ENCODE peak calls at places on chromosomes 3 and 15, in seven cellular contexts. S is PC-3; I is CD8-positive, alpha-beta T cell; F is right cardiac atrium; T is neuronal stem cell; N is uterus; G is ovary. C is an unnamed sample.

GRCh38 chr3:9497821-9498565 is 55.6 kb downstream of the LHFPL4 start:
- DNase-seq in T (no peak), F (no peak), N (no peak), G (no peak), S (peak; percentile 81), I (no peak), C (peak; percentile 74)

GRCh38 chr15:77507911-77508310 is 87.2 kb downstream of the HMG20A start:
- DNase-seq in G (peak; percentile 66), F (peak; percentile 82), T (no peak), I (no peak), N (peak; percentile 37), S (peak; percentile 78), C (no peak)

GRCh38 chr15:69919816-69920215 is 177.9 kb downstream of the TLE3 start:
- DNase-seq in F (no peak), I (no peak), G (no peak), T (peak; percentile 77), N (no peak), S (no peak), C (no peak)

GRCh38 chr15:80026310-80026709 is 33.2 kb upstream of the ZFAND6 start:
- DNase-seq in T (no peak), I (no peak), G (no peak), F (no peak), S (no peak), N (no peak), C (no peak)

GRCh38 chr15:90982135-90982534 is 12.2 kb downstream of the PRC1 start:
- DNase-seq in T (no peak), I (no peak), G (no peak), F (no peak), N (no peak), S (no peak), C (no peak)

GRCh38 chr3:58874248-58874741 is 175.5 kb downstream of the CFAP20DC start:
- DNase-seq in T (no peak), S (peak; percentile 84), F (no peak), N (no peak), I (no peak), G (no peak), C (no peak)

GRCh38 chr15:94263341-94264273 is 32.2 kb downstream of the MCTP2 start:
- DNase-seq in G (no peak), F (no peak), I (no peak), N (no peak), T (no peak), S (no peak), C (no peak)

GRCh38 chr3:157499342-157499963 is 3.8 kb downstream of the VEPH1 start:
- DNase-seq in S (peak; percentile 93), F (peak; percentile 40), I (no peak), G (no peak), T (peak; percentile 48), N (no peak), C (no peak)

GRCh38 chr15:49062900-49063299 is 16.7 kb upstream of the SECISBP2L start:
- DNase-seq in F (no peak), G (no peak), I (no peak), S (no peak), T (no peak), N (no peak), C (no peak)

GRCh38 chr3:171011109-171011508 is 15.4 kb downstream of the SLC2A2 start:
- DNase-seq in N (no peak), T (no peak), S (no peak), G (no peak), I (no peak), F (no peak), C (no peak)

GRCh38 chr3:124584552-124585391 is 145.5 kb upstream of the UMPS start:
- DNase-seq in S (peak; percentile 84), G (peak; percentile 72), I (peak; percentile 63), N (peak; percentile 65), F (peak; percentile 91), T (peak; percentile 71), C (peak; percentile 57)

GRCh38 chr15:60844431-60845174 is 365.7 kb upstream of the ICE2 start:
- DNase-seq in G (no peak), S (no peak), T (no peak), F (no peak), I (peak; percentile 74), N (no peak), C (no peak)

GRCh38 chr15:39783244-39783820 is 691 bp upstream of the FSIP1 start:
- DNase-seq in G (no peak), S (no peak), N (no peak), I (no peak), F (no peak), T (no peak), C (no peak)

GRCh38 chr3:140117111-140117526 is 182.1 kb downstream of the CLSTN2 start:
- DNase-seq in F (no peak), G (no peak), S (no peak), I (no peak), T (no peak), N (no peak), C (no peak)

GRCh38 chr3:111284485-111285187 is 213.0 kb downstream of the NECTIN3 start:
- DNase-seq in S (no peak), I (no peak), G (no peak), T (peak; percentile 15), N (no peak), F (no peak), C (no peak)

GRCh38 chr3:19543212-19543841 is 390.7 kb downstream of the EFHB start:
- DNase-seq in G (no peak), T (peak; percentile 9), F (no peak), N (no peak), S (peak; percentile 40), I (no peak), C (no peak)

GRCh38 chr3:141710888-141711616 is 27.0 kb upstream of the RNF7 start:
- DNase-seq in F (no peak), S (peak; percentile 58), N (peak; percentile 22), T (no peak), G (peak; percentile 45), I (no peak), C (no peak)

GRCh38 chr3:155270485-155271342 is 22.8 kb downstream of the STRIT1 start:
- DNase-seq in T (no peak), N (no peak), G (no peak), I (no peak), F (no peak), S (peak; percentile 49), C (no peak)

GRCh38 chr3:4976109-4976508 is 3.1 kb upstream of the BHLHE40 start:
- DNase-seq in N (peak; percentile 40), G (no peak), T (no peak), I (no peak), S (peak; percentile 68), F (peak; percentile 65), C (no peak)

GRCh38 chr3:170414202-170414663 is 4.4 kb upstream of the CLDN11 start:
- DNase-seq in G (no peak), F (no peak), N (peak; percentile 75), I (no peak), T (peak; percentile 54), S (peak; percentile 85), C (peak; percentile 75)

GRCh38 chr15:65338366-65338765 is 33.9 kb downstream of the RNU5B-1 start:
- DNase-seq in G (no peak), T (no peak), I (no peak), F (no peak), S (no peak), N (no peak), C (no peak)

GRCh38 chr15:74129411-74130088 is 836 bp upstream of the ISLR2 start:
- DNase-seq in T (no peak), F (no peak), G (no peak), I (no peak), S (no peak), N (no peak), C (no peak)

GRCh38 chr3:40104441-40104840 is 205.1 kb upstream of the EIF1B start:
- DNase-seq in S (no peak), F (no peak), N (no peak), T (no peak), I (no peak), G (no peak), C (no peak)

GRCh38 chr3:140023616-140024530 is 88.9 kb downstream of the CLSTN2 start:
- DNase-seq in N (no peak), S (no peak), T (no peak), I (no peak), G (peak; percentile 75), F (peak; percentile 81), C (peak; percentile 25)

GRCh38 chr15:70035719-70036077 is 62.0 kb downstream of the TLE3 start:
- DNase-seq in S (no peak), T (no peak), I (no peak), G (no peak), F (no peak), N (no peak), C (no peak)

GRCh38 chr3:48445277-48445882 is 1.2 kb upstream of the ATRIP start:
- DNase-seq in I (no peak), F (no peak), G (no peak), N (no peak), S (peak; percentile 38), T (no peak), C (no peak)
- H3K27ac ChIP-seq in I (no peak overlapping the region), F (no peak overlapping the region), G (no peak overlapping the region), N (no peak overlapping the region), S (no peak overlapping the region), T (no peak overlapping the region), C (no peak overlapping the region)

GRCh38 chr3:53516339-53516738 is 21.9 kb downstream of the CACNA1D start:
- DNase-seq in I (no peak), S (no peak), N (no peak), G (no peak), T (no peak), F (no peak), C (no peak)
- H3K27ac ChIP-seq in I (no peak overlapping the region), S (no peak overlapping the region), N (no peak overlapping the region), G (no peak overlapping the region), T (no peak overlapping the region), F (no peak overlapping the region), C (no peak overlapping the region)

DNA sequence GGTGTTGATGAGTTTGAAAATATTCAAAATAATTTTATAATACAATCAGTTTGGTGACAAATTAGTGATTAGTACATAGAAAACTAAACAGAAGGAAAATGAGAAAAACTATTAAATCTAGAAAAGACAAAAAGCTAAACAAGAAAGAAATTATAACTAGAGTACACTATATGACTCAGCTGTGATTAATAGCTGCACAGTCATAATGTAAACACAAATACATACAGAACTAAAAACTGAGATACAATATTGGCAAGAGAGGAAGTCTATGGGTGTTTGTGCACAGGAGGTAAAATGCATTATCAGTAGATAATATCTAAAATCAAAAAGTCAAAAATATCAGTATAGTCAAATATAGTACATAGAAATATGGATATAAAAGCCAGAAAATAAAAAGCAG is 80.7 kb upstream of the PCSK6 start:
- DNase-seq in F (no peak), G (no peak), I (no peak), N (no peak), T (no peak), S (peak; percentile 76), C (no peak)
- H3K27ac ChIP-seq in F (no peak overlapping the region), G (no peak overlapping the region), I (no peak overlapping the region), N (no peak overlapping the region), T (no peak overlapping the region), S (peak overlapping the region; percentile 8), C (no peak overlapping the region)

GRCh38 chr3:197394464-197395321 is 96.3 kb upstream of the DLG1 start:
- DNase-seq in S (peak; percentile 98), I (no peak), F (peak; percentile 83), G (peak; percentile 70), N (peak; percentile 83), T (no peak), C (no peak)
- H3K27ac ChIP-seq in S (peak overlapping the region; percentile 92), I (no peak overlapping the region), F (peak overlapping the region; percentile 61), G (no peak overlapping the region), N (peak overlapping the region; percentile 85), T (no peak overlapping the region), C (peak overlapping the region; percentile 70)

GRCh38 chr3:38616111-38616510 is 33.4 kb downstream of the SCN5A start:
- DNase-seq in I (no peak), S (no peak), N (no peak), G (peak; percentile 13), T (no peak), F (peak; percentile 70), C (no peak)
- H3K27ac ChIP-seq in I (no peak overlapping the region), S (no peak overlapping the region), N (no peak overlapping the region), G (no peak overlapping the region), T (no peak overlapping the region), F (peak overlapping the region; percentile 89), C (no peak overlapping the region)